ENCODE peak calls at places on chromosomes 4 and X, in ten cellular contexts. One of them, this sample, is unnamed.

GRCh38 chrX:101658661-101659477 is 781 bp downstream of the ARMCX2 start:
- DNase-seq in BJ: no peak
- DNase-seq in transverse colon: peak; percentile 78
- DNase-seq in psoas muscle: peak; percentile 78
- DNase-seq in K562: peak; percentile 62
- DNase-seq in neural progenitor cell: peak; percentile 79
- DNase-seq in body of pancreas: peak; percentile 70
- DNase-seq in HCT116: no peak
- DNase-seq in heart right ventricle: peak; percentile 79
- DNase-seq in ascending aorta: peak; percentile 78
- DNase-seq in this sample: peak; percentile 80

GRCh38 chrX:155094468-155095061 is 23.3 kb downstream of the BRCC3 start:
- DNase-seq in BJ: no peak
- DNase-seq in transverse colon: no peak
- DNase-seq in psoas muscle: no peak
- DNase-seq in K562: peak; percentile 47
- DNase-seq in neural progenitor cell: peak; percentile 45
- DNase-seq in body of pancreas: peak; percentile 16
- DNase-seq in HCT116: no peak
- DNase-seq in heart right ventricle: no peak
- DNase-seq in ascending aorta: no peak
- DNase-seq in this sample: no peak

GRCh38 chr4:120994521-120994920 is 72.0 kb upstream of the PRDM5 start:
- DNase-seq in BJ: no peak
- DNase-seq in transverse colon: no peak
- DNase-seq in psoas muscle: no peak
- DNase-seq in K562: no peak
- DNase-seq in neural progenitor cell: no peak
- DNase-seq in body of pancreas: no peak
- DNase-seq in HCT116: no peak
- DNase-seq in heart right ventricle: no peak
- DNase-seq in ascending aorta: no peak
- DNase-seq in this sample: no peak

GRCh38 chr4:27714073-27714472 is 853.4 kb downstream of the STIM2 start:
- DNase-seq in BJ: no peak
- DNase-seq in transverse colon: no peak
- DNase-seq in psoas muscle: no peak
- DNase-seq in K562: no peak
- DNase-seq in neural progenitor cell: no peak
- DNase-seq in body of pancreas: no peak
- DNase-seq in HCT116: no peak
- DNase-seq in heart right ventricle: no peak
- DNase-seq in ascending aorta: no peak
- DNase-seq in this sample: no peak

GRCh38 chr4:184528713-184529112 is 54.4 kb upstream of the IRF2 start:
- DNase-seq in BJ: no peak
- DNase-seq in transverse colon: no peak
- DNase-seq in psoas muscle: no peak
- DNase-seq in K562: no peak
- DNase-seq in neural progenitor cell: no peak
- DNase-seq in body of pancreas: no peak
- DNase-seq in HCT116: no peak
- DNase-seq in heart right ventricle: no peak
- DNase-seq in ascending aorta: no peak
- DNase-seq in this sample: no peak

GRCh38 chrX:66638591-66639500 is at the start of gene EDA2R:
- DNase-seq in BJ: peak; percentile 45
- DNase-seq in transverse colon: peak; percentile 13
- DNase-seq in psoas muscle: no peak
- DNase-seq in K562: no peak
- DNase-seq in neural progenitor cell: peak; percentile 83
- DNase-seq in body of pancreas: peak; percentile 57
- DNase-seq in HCT116: no peak
- DNase-seq in heart right ventricle: peak; percentile 35
- DNase-seq in ascending aorta: peak; percentile 73
- DNase-seq in this sample: peak; percentile 34

GRCh38 chr4:37322122-37322521 is 77.6 kb downstream of the NWD2 start:
- DNase-seq in BJ: no peak
- DNase-seq in transverse colon: no peak
- DNase-seq in psoas muscle: no peak
- DNase-seq in K562: no peak
- DNase-seq in neural progenitor cell: no peak
- DNase-seq in body of pancreas: no peak
- DNase-seq in HCT116: no peak
- DNase-seq in heart right ventricle: no peak
- DNase-seq in ascending aorta: no peak
- DNase-seq in this sample: no peak

GRCh38 chrX:22912598-22912997 is 87.2 kb upstream of the DDX53 start:
- DNase-seq in BJ: no peak
- DNase-seq in transverse colon: no peak
- DNase-seq in psoas muscle: no peak
- DNase-seq in K562: no peak
- DNase-seq in neural progenitor cell: no peak
- DNase-seq in body of pancreas: no peak
- DNase-seq in HCT116: no peak
- DNase-seq in heart right ventricle: no peak
- DNase-seq in ascending aorta: no peak
- DNase-seq in this sample: no peak

GRCh38 chrX:115561605-115562491 is 874 bp downstream of the PLS3 start:
- DNase-seq in BJ: no peak
- DNase-seq in transverse colon: peak; percentile 21
- DNase-seq in psoas muscle: peak; percentile 74
- DNase-seq in K562: no peak
- DNase-seq in neural progenitor cell: peak; percentile 82
- DNase-seq in body of pancreas: peak; percentile 40
- DNase-seq in HCT116: no peak
- DNase-seq in heart right ventricle: peak; percentile 38
- DNase-seq in ascending aorta: no peak
- DNase-seq in this sample: peak; percentile 66

GRCh38 chr4:107388736-107389135 is 331.3 kb downstream of the PAPSS1 start:
- DNase-seq in BJ: no peak
- DNase-seq in transverse colon: no peak
- DNase-seq in psoas muscle: no peak
- DNase-seq in K562: no peak
- DNase-seq in neural progenitor cell: no peak
- DNase-seq in body of pancreas: no peak
- DNase-seq in HCT116: no peak
- DNase-seq in heart right ventricle: no peak
- DNase-seq in ascending aorta: no peak
- DNase-seq in this sample: no peak

GRCh38 chr4:102429553-102429952 is 71.6 kb upstream of the NFKB1 start:
- DNase-seq in BJ: no peak
- DNase-seq in transverse colon: no peak
- DNase-seq in psoas muscle: no peak
- DNase-seq in K562: no peak
- DNase-seq in neural progenitor cell: no peak
- DNase-seq in body of pancreas: no peak
- DNase-seq in HCT116: peak; percentile 87
- DNase-seq in heart right ventricle: no peak
- DNase-seq in ascending aorta: no peak
- DNase-seq in this sample: no peak

GRCh38 chrX:19886888-19887531 is 390 bp downstream of the SH3KBP1 start:
- DNase-seq in BJ: no peak
- DNase-seq in transverse colon: peak; percentile 20
- DNase-seq in psoas muscle: peak; percentile 58
- DNase-seq in K562: peak; percentile 15
- DNase-seq in neural progenitor cell: peak; percentile 42
- DNase-seq in body of pancreas: no peak
- DNase-seq in HCT116: no peak
- DNase-seq in heart right ventricle: peak; percentile 16
- DNase-seq in ascending aorta: no peak
- DNase-seq in this sample: peak; percentile 51

GRCh38 chr4:15955670-15956069 is 7.3 kb downstream of the FGFBP2 start:
- DNase-seq in BJ: no peak
- DNase-seq in transverse colon: no peak
- DNase-seq in psoas muscle: no peak
- DNase-seq in K562: no peak
- DNase-seq in neural progenitor cell: no peak
- DNase-seq in body of pancreas: no peak
- DNase-seq in HCT116: peak; percentile 47
- DNase-seq in heart right ventricle: no peak
- DNase-seq in ascending aorta: no peak
- DNase-seq in this sample: no peak

GRCh38 chr4:98462487-98462886 is 195.9 kb downstream of the TSPAN5 start:
- DNase-seq in BJ: no peak
- DNase-seq in transverse colon: no peak
- DNase-seq in psoas muscle: no peak
- DNase-seq in K562: no peak
- DNase-seq in neural progenitor cell: no peak
- DNase-seq in body of pancreas: no peak
- DNase-seq in HCT116: no peak
- DNase-seq in heart right ventricle: no peak
- DNase-seq in ascending aorta: no peak
- DNase-seq in this sample: no peak

GRCh38 chr4:15373363-15373762 is 54.5 kb upstream of the C1QTNF7 start:
- DNase-seq in BJ: no peak
- DNase-seq in transverse colon: no peak
- DNase-seq in psoas muscle: no peak
- DNase-seq in K562: no peak
- DNase-seq in neural progenitor cell: no peak
- DNase-seq in body of pancreas: no peak
- DNase-seq in HCT116: no peak
- DNase-seq in heart right ventricle: no peak
- DNase-seq in ascending aorta: no peak
- DNase-seq in this sample: no peak

GRCh38 chr4:168691621-168692376 is 194.9 kb downstream of the PALLD start:
- DNase-seq in BJ: no peak
- DNase-seq in transverse colon: no peak
- DNase-seq in psoas muscle: no peak
- DNase-seq in K562: no peak
- DNase-seq in neural progenitor cell: no peak
- DNase-seq in body of pancreas: no peak
- DNase-seq in HCT116: no peak
- DNase-seq in heart right ventricle: no peak
- DNase-seq in ascending aorta: no peak
- DNase-seq in this sample: no peak
- H3K36me3 ChIP-seq in BJ: no peaks in the 10 kb centered on the region
- H3K36me3 ChIP-seq in transverse colon: no peaks in the 10 kb centered on the region
- H3K36me3 ChIP-seq in psoas muscle: peaks cover 4% of the 10 kb centered on the region
- H3K36me3 ChIP-seq in K562: no peaks in the 10 kb centered on the region
- H3K36me3 ChIP-seq in neural progenitor cell: peaks cover 7% of the 10 kb centered on the region
- H3K36me3 ChIP-seq in body of pancreas: no peaks in the 10 kb centered on the region
- H3K36me3 ChIP-seq in HCT116: peaks cover 15% of the 10 kb centered on the region
- H3K36me3 ChIP-seq in heart right ventricle: no peaks in the 10 kb centered on the region
- H3K36me3 ChIP-seq in ascending aorta: no peaks in the 10 kb centered on the region
- H3K36me3 ChIP-seq in this sample: no peaks in the 10 kb centered on the region

GRCh38 chr4:5982156-5982973 is 35.9 kb downstream of the C4orf50 start:
- DNase-seq in BJ: no peak
- DNase-seq in transverse colon: no peak
- DNase-seq in psoas muscle: no peak
- DNase-seq in K562: no peak
- DNase-seq in neural progenitor cell: no peak
- DNase-seq in body of pancreas: no peak
- DNase-seq in HCT116: no peak
- DNase-seq in heart right ventricle: no peak
- DNase-seq in ascending aorta: peak; percentile 52
- DNase-seq in this sample: no peak

GRCh38 chr4:5976921-5977320 is 41.3 kb downstream of the C4orf50 start:
- DNase-seq in BJ: no peak
- DNase-seq in transverse colon: no peak
- DNase-seq in psoas muscle: no peak
- DNase-seq in K562: no peak
- DNase-seq in neural progenitor cell: no peak
- DNase-seq in body of pancreas: no peak
- DNase-seq in HCT116: no peak
- DNase-seq in heart right ventricle: no peak
- DNase-seq in ascending aorta: peak; percentile 40
- DNase-seq in this sample: no peak

GRCh38 chr4:5980436-5981155 is 37.6 kb downstream of the C4orf50 start:
- DNase-seq in BJ: no peak
- DNase-seq in transverse colon: no peak
- DNase-seq in psoas muscle: no peak
- DNase-seq in K562: no peak
- DNase-seq in neural progenitor cell: no peak
- DNase-seq in body of pancreas: no peak
- DNase-seq in HCT116: peak; percentile 7
- DNase-seq in heart right ventricle: no peak
- DNase-seq in ascending aorta: no peak
- DNase-seq in this sample: no peak

GRCh38 chr4:5976431-5976830 is 41.8 kb downstream of the C4orf50 start:
- DNase-seq in BJ: no peak
- DNase-seq in transverse colon: no peak
- DNase-seq in psoas muscle: no peak
- DNase-seq in K562: no peak
- DNase-seq in neural progenitor cell: no peak
- DNase-seq in body of pancreas: no peak
- DNase-seq in HCT116: no peak
- DNase-seq in heart right ventricle: no peak
- DNase-seq in ascending aorta: peak; percentile 52
- DNase-seq in this sample: no peak

DNA sequence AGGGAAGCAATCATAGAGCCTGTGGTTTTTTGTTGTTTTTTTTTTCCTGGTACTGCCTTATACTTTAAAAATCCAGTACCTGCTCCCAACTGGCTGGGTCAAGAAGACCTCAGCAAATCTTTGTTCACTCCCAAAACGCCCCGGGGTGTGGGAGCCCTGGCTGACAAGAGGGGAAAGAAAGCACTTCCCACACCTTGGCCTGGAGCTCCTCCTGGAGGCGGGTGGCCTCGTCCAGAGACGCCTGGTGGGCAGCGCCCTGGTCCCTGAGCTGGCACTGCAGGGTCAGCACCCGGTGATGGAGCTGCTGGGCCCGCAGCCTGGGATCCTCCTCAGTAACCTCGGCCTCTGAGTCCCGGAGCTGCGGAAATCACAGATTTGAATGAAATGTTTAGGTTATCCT is 38.2 kb downstream of the C4orf50 start:
- DNase-seq in BJ: no peak
- DNase-seq in transverse colon: no peak
- DNase-seq in psoas muscle: no peak
- DNase-seq in K562: peak; percentile 12
- DNase-seq in neural progenitor cell: peak; percentile 82
- DNase-seq in body of pancreas: no peak
- DNase-seq in HCT116: peak; percentile 7
- DNase-seq in heart right ventricle: no peak
- DNase-seq in ascending aorta: peak; percentile 21
- DNase-seq in this sample: no peak
- TF ChIP-seq CTCF in BJ: peak; percentile 17
- TF ChIP-seq CTCF in transverse colon: no peak
- TF ChIP-seq CTCF in psoas muscle: no peak
- TF ChIP-seq CTCF in K562: peak; percentile 46
- TF ChIP-seq CTCF in neural progenitor cell: peak; percentile 76
- TF ChIP-seq CTCF in body of pancreas: no peak
- TF ChIP-seq CTCF in HCT116: peak; percentile 64
- TF ChIP-seq CTCF in heart right ventricle: peak; percentile 22
- TF ChIP-seq CTCF in ascending aorta: no peak
- TF ChIP-seq CTCF in this sample: peak; percentile 60

GRCh38 chrX:25004040-25004439 is 11.7 kb downstream of the ARX start:
- DNase-seq in BJ: no peak
- DNase-seq in transverse colon: no peak
- DNase-seq in psoas muscle: no peak
- DNase-seq in K562: no peak
- DNase-seq in neural progenitor cell: peak; percentile 35
- DNase-seq in body of pancreas: no peak
- DNase-seq in HCT116: no peak
- DNase-seq in heart right ventricle: no peak
- DNase-seq in ascending aorta: no peak
- DNase-seq in this sample: no peak
- H3K27me3 ChIP-seq in BJ: peaks cover 22% of the 10 kb centered on the region
- H3K27me3 ChIP-seq in transverse colon: peaks cover 71% of the 10 kb centered on the region
- H3K27me3 ChIP-seq in psoas muscle: no peaks in the 10 kb centered on the region
- H3K27me3 ChIP-seq in K562: peaks cover 2% of the 10 kb centered on the region
- H3K27me3 ChIP-seq in neural progenitor cell: peaks cover 95% of the 10 kb centered on the region
- H3K27me3 ChIP-seq in body of pancreas: no peaks in the 10 kb centered on the region
- H3K27me3 ChIP-seq in HCT116: no peaks in the 10 kb centered on the region
- H3K27me3 ChIP-seq in heart right ventricle: peaks cover 98% of the 10 kb centered on the region
- H3K27me3 ChIP-seq in ascending aorta: peaks cover 13% of the 10 kb centered on the region
- H3K27me3 ChIP-seq in this sample: peaks cover 49% of the 10 kb centered on the region

GRCh38 chr4:87445964-87446363 is 23.6 kb downstream of the NUDT9 start:
- DNase-seq in BJ: no peak
- DNase-seq in transverse colon: no peak
- DNase-seq in psoas muscle: no peak
- DNase-seq in K562: no peak
- DNase-seq in neural progenitor cell: no peak
- DNase-seq in body of pancreas: peak; percentile 22
- DNase-seq in HCT116: no peak
- DNase-seq in heart right ventricle: no peak
- DNase-seq in ascending aorta: no peak
- DNase-seq in this sample: no peak
- H3K36me3 ChIP-seq in BJ: peaks cover 3% of the 10 kb centered on the region
- H3K36me3 ChIP-seq in transverse colon: peaks cover 39% of the 10 kb centered on the region
- H3K36me3 ChIP-seq in psoas muscle: peaks cover 2% of the 10 kb centered on the region
- H3K36me3 ChIP-seq in K562: peaks cover 43% of the 10 kb centered on the region
- H3K36me3 ChIP-seq in neural progenitor cell: no peaks in the 10 kb centered on the region
- H3K36me3 ChIP-seq in body of pancreas: peaks cover 19% of the 10 kb centered on the region
- H3K36me3 ChIP-seq in HCT116: peaks cover 13% of the 10 kb centered on the region
- H3K36me3 ChIP-seq in heart right ventricle: no peaks in the 10 kb centered on the region
- H3K36me3 ChIP-seq in ascending aorta: peaks cover 52% of the 10 kb centered on the region
- H3K36me3 ChIP-seq in this sample: peaks cover 68% of the 10 kb centered on the region